ENCODE peak calls at places on chromosome 19, in seven cellular contexts. U is A673, W is astrocyte of the spinal cord, T is tibial nerve, J is cardiac muscle cell, Q is astrocyte, Y is ascending aorta. S is an unnamed sample.

GRCh38 chr19:21765151-21765550 is 2.2 kb downstream of the ZNF100 start:
- DNase-seq in U (no peak), W (no peak), T (no peak), J (no peak), Q (no peak), Y (no peak), S (no peak)

GRCh38 chr19:38392707-38393308 is 4.3 kb downstream of the SPRED3 start:
- DNase-seq in U (no peak), W (peak; percentile 36), T (no peak), J (peak; percentile 36), Q (peak; percentile 40), Y (no peak), S (no peak)

GRCh38 chr19:51708811-51709210 is 15.0 kb downstream of the HAS1 start:
- DNase-seq in U (no peak), W (no peak), T (no peak), J (no peak), Q (no peak), Y (no peak), S (no peak)

GRCh38 chr19:47369923-47370625 is 21.0 kb downstream of the DHX34 start:
- DNase-seq in U (peak; percentile 45), W (peak; percentile 77), T (no peak), J (peak; percentile 70), Q (peak; percentile 48), Y (no peak), S (no peak)

GRCh38 chr19:48400018-48400742 is 6.7 kb downstream of the GRIN2D start:
- DNase-seq in U (peak; percentile 60), W (peak; percentile 81), T (peak; percentile 37), J (peak; percentile 75), Q (peak; percentile 62), Y (no peak), S (no peak)

GRCh38 chr19:48844472-48844871 is 8.2 kb upstream of the HSD17B14 start:
- DNase-seq in U (peak; percentile 52), W (peak; percentile 29), T (no peak), J (peak; percentile 43), Q (peak; percentile 42), Y (no peak), S (no peak)

GRCh38 chr19:48741222-48741999 is 1.0 kb upstream of the RASIP1 start:
- DNase-seq in U (peak; percentile 43), W (no peak), T (no peak), J (no peak), Q (no peak), Y (no peak), S (no peak)

GRCh38 chr19:1130801-1131717 is 27.3 kb downstream of the GPX4 start:
- DNase-seq in U (no peak), W (no peak), T (no peak), J (peak; percentile 29), Q (no peak), Y (no peak), S (no peak)

GRCh38 chr19:9917322-9917721 is 19.0 kb downstream of the OLFM2 start:
- DNase-seq in U (peak; percentile 82), W (peak; percentile 24), T (no peak), J (peak; percentile 58), Q (no peak), Y (no peak), S (no peak)

GRCh38 chr19:47802521-47803043 is 1.8 kb downstream of the TPRX1 start:
- DNase-seq in U (no peak), W (no peak), T (no peak), J (no peak), Q (no peak), Y (no peak), S (no peak)

GRCh38 chr19:23527797-23528196 is 132.5 kb upstream of the ZNF91 start:
- DNase-seq in U (no peak), W (no peak), T (no peak), J (no peak), Q (no peak), Y (no peak), S (no peak)

GRCh38 chr19:2537544-2537943 is 61.6 kb downstream of the GADD45B start:
- DNase-seq in U (no peak), W (no peak), T (no peak), J (no peak), Q (no peak), Y (no peak), S (no peak)

GRCh38 chr19:43950834-43951626 is at the start of gene ZNF221:
- DNase-seq in U (peak; percentile 84), W (peak; percentile 98), T (peak; percentile 80), J (peak; percentile 100), Q (peak; percentile 97), Y (peak; percentile 58), S (peak; percentile 78)

GRCh38 chr19:13024958-13025653 is 29.8 kb downstream of the NFIX start:
- DNase-seq in U (no peak), W (no peak), T (no peak), J (no peak), Q (no peak), Y (no peak), S (no peak)

GRCh38 chr19:31586282-31586681 is 237.0 kb upstream of the TSHZ3 start:
- DNase-seq in U (no peak), W (peak; percentile 2), T (no peak), J (no peak), Q (peak; percentile 59), Y (no peak), S (no peak)

GRCh38 chr19:46697142-46697960 is 19.6 kb downstream of the PRKD2 start:
- DNase-seq in U (peak; percentile 97), W (peak; percentile 72), T (peak; percentile 84), J (peak; percentile 82), Q (peak; percentile 23), Y (no peak), S (peak; percentile 63)

GRCh38 chr19:39997595-39998216 is 846 bp downstream of the ZNF546 start:
- DNase-seq in U (no peak), W (no peak), T (no peak), J (peak; percentile 24), Q (peak; percentile 14), Y (no peak), S (no peak)

GRCh38 chr19:39078436-39079200 is 5.5 kb upstream of the ACP7 start:
- DNase-seq in U (no peak), W (peak; percentile 97), T (no peak), J (peak; percentile 91), Q (peak; percentile 99), Y (no peak), S (no peak)

GRCh38 chr19:30686252-30686762 is 314.1 kb downstream of the ZNF536 start:
- DNase-seq in U (peak; percentile 80), W (peak; percentile 5), T (no peak), J (peak; percentile 12), Q (peak; percentile 8), Y (no peak), S (no peak)

GRCh38 chr19:56367829-56368711 is 25.3 kb downstream of the ZNF582 start:
- DNase-seq in U (peak; percentile 96), W (peak; percentile 97), T (peak; percentile 76), J (peak; percentile 98), Q (peak; percentile 95), Y (peak; percentile 60), S (peak; percentile 77)

GRCh38 chr19:13033244-13033643 is 38.0 kb downstream of the NFIX start:
- DNase-seq in U (no peak), W (no peak), T (no peak), J (no peak), Q (no peak), Y (no peak), S (no peak)

GRCh38 chr19:1065606-1066109 is 1.3 kb upstream of the ARHGAP45 start:
- DNase-seq in U (no peak), W (no peak), T (no peak), J (no peak), Q (no peak), Y (no peak), S (no peak)

DNA sequence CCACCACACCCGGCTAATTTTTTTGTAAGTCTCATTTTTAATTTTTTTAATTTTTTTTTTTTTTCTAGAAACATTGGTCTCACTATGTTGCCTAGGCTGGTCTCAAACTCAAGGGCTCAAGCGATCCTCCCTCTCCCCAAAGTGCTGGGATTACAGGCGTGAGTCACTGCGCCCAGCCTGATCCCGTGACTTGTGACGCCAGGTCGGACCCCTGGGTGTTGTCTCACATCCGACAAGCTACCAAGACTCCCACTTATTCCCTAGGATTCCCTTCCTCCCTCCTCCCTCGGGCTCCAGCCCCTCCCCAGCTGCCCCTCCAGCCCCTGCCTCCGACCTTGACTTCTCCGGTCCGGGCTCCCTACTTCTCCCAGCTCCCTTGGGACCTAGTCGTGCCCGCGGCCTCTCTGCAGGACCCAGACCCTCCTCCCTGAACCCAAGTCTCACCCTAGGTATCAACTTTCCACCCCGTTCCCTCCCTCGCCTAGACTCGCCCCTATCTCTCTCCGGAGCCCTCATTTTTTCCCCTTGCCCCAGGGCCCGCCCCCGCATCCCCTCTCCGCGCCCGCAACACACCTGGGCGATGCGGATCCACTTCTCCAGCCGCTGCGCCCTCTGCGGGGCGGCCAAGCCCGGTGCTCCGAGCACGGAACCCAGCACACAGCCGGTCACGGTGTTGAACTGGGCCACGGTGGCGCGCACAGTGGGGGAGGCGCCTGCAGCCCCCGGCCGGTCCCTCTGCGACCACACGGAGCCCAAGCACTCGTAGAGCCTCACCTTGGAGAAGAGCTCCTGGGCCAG is 13.1 kb downstream of the RGL3 start:
- DNase-seq in U (no peak), W (no peak), T (no peak), J (peak; percentile 62), Q (no peak), Y (no peak), S (no peak)
- TF ChIP-seq CTCF in U (no peak), W (peak; percentile 49), T (no peak), J (peak; percentile 60), Q (no peak), Y (no peak), S (no peak)

GRCh38 chr19:28594737-28595136 is 618.2 kb downstream of the UQCRFS1 start:
- DNase-seq in U (no peak), W (no peak), T (no peak), J (no peak), Q (no peak), Y (no peak), S (no peak)
- TF ChIP-seq CTCF in U (no peak), W (no peak), T (no peak), J (no peak), Q (no peak), Y (no peak), S (no peak)

GRCh38 chr19:5354403-5354802 is 13.8 kb upstream of the PTPRS start:
- DNase-seq in U (peak; percentile 48), W (no peak), T (no peak), J (peak; percentile 29), Q (no peak), Y (no peak), S (no peak)
- TF ChIP-seq CTCF in U (peak; percentile 46), W (peak; percentile 46), T (no peak), J (peak; percentile 35), Q (no peak), Y (no peak), S (peak; percentile 39)

GRCh38 chr19:45496349-45496953 is 396 bp downstream of the RTN2 start:
- DNase-seq in U (peak; percentile 54), W (no peak), T (no peak), J (peak; percentile 28), Q (no peak), Y (no peak), S (peak; percentile 66)

GRCh38 chr19:45500918-45501729 is 2.9 kb downstream of the PPM1N start:
- DNase-seq in U (no peak), W (no peak), T (no peak), J (no peak), Q (no peak), Y (no peak), S (no peak)

GRCh38 chr19:45499196-45500180 is 1.2 kb downstream of the PPM1N start:
- DNase-seq in U (peak; percentile 91), W (no peak), T (no peak), J (peak; percentile 46), Q (no peak), Y (no peak), S (no peak)

GRCh38 chr19:45497791-45498190 is 452 bp upstream of the PPM1N start:
- DNase-seq in U (no peak), W (no peak), T (no peak), J (no peak), Q (no peak), Y (no peak), S (no peak)

GRCh38 chr19:45498411-45499195 is at the start of gene PPM1N:
- DNase-seq in U (peak; percentile 68), W (no peak), T (no peak), J (peak; percentile 34), Q (no peak), Y (no peak), S (no peak)
- TF ChIP-seq CTCF in U (no peak), W (no peak), T (no peak), J (peak; percentile 5), Q (no peak), Y (no peak), S (no peak)